ENCODE peak calls at places on chromosome 4, in six cellular contexts. T is tibial artery, Q is Calu3, Z is progenitor cell of endocrine pancreas, A is bronchial epithelial cell, I is choroid plexus epithelial cell. L is an unnamed sample.

GRCh38 chr4:107018336-107018735 is 17.8 kb downstream of the DKK2 start:
- DNase-seq in Q (no peak), Z (no peak), T (no peak), A (no peak), I (no peak), L (no peak)

GRCh38 chr4:174948826-174949225 is 30.7 kb downstream of the ADAM29 start:
- DNase-seq in A (no peak), Q (no peak), Z (no peak), I (no peak), T (no peak), L (no peak)

GRCh38 chr4:163505374-163505773 is 10.9 kb downstream of the TMA16 start:
- DNase-seq in A (no peak), Z (no peak), T (no peak), Q (no peak), I (peak), L (no peak)

GRCh38 chr4:119172223-119172622 is 36.6 kb downstream of the MYOZ2 start:
- DNase-seq in Z (no peak), I (no peak), A (peak), Q (no peak), T (no peak), L (no peak)

GRCh38 chr4:16897991-16898827 is at the start of gene LDB2:
- DNase-seq in A (no peak), Q (no peak), T (peak), Z (no peak), I (peak), L (peak)

GRCh38 chr4:963276-964225 is 9.8 kb downstream of the DGKQ start:
- DNase-seq in T (no peak), A (no peak), Q (no peak), Z (no peak), I (no peak), L (no peak)

GRCh38 chr4:179624768-179625181 is 2182.5 kb upstream of the AGA start:
- DNase-seq in I (peak), A (peak), Z (no peak), Q (peak), T (no peak), L (no peak)

GRCh38 chr4:160537681-160538080 is 1434.8 kb downstream of the RAPGEF2 start:
- DNase-seq in T (no peak), I (no peak), Q (no peak), A (peak), Z (no peak), L (no peak)

GRCh38 chr4:95510145-95510544 is 38.6 kb downstream of the UNC5C start:
- DNase-seq in Z (no peak), I (peak), Q (no peak), A (peak), T (no peak), L (no peak)

GRCh38 chr4:163587867-163588266 is 93.4 kb downstream of the TMA16 start:
- DNase-seq in Q (no peak), I (peak), T (no peak), Z (no peak), A (no peak), L (no peak)

GRCh38 chr4:77126844-77127614 is 30.0 kb upstream of the CCNG2 start:
- DNase-seq in A (no peak), I (no peak), Z (no peak), T (no peak), Q (no peak), L (no peak)

GRCh38 chr4:108314900-108315589 is 146.3 kb upstream of the LEF1 start:
- DNase-seq in Q (no peak), T (no peak), A (no peak), Z (no peak), I (no peak), L (no peak)

GRCh38 chr4:7811536-7812190 is 128.0 kb downstream of the AFAP1 start:
- DNase-seq in Z (no peak), A (peak), I (no peak), Q (no peak), T (peak), L (no peak)

GRCh38 chr4:60313616-60314015 is 886.5 kb upstream of the ADGRL3 start:
- DNase-seq in Z (no peak), T (no peak), I (peak), A (no peak), Q (no peak), L (no peak)

GRCh38 chr4:151955721-151956340 is 195.0 kb upstream of the GATB start:
- DNase-seq in Q (no peak), T (no peak), I (peak), A (no peak), Z (no peak), L (no peak)

GRCh38 chr4:122898370-122899150 is 23.8 kb downstream of the NUDT6 start:
- DNase-seq in T (peak), Z (no peak), Q (peak), I (peak), A (peak), L (no peak)

GRCh38 chr4:56468097-56468422 is 643 bp downstream of the SRP72 start:
- DNase-seq in Q (no peak), Z (no peak), A (peak), I (peak), T (no peak), L (no peak)

GRCh38 chr4:46993075-46994006 is at the start of gene GABRA4:
- DNase-seq in T (no peak), Q (no peak), Z (peak), I (peak), A (no peak), L (no peak)

GRCh38 chr4:107258359-107258758 is 222.2 kb upstream of the DKK2 start:
- DNase-seq in T (no peak), A (peak), Z (no peak), Q (no peak), I (peak), L (no peak)

GRCh38 chr4:54961357-54961975 is 163.9 kb downstream of the KDR start:
- DNase-seq in A (peak), Q (peak), I (peak), Z (no peak), T (no peak), L (no peak)

GRCh38 chr4:81786063-81786763 is 314.5 kb upstream of the RASGEF1B start:
- DNase-seq in Q (no peak), A (no peak), I (peak), T (no peak), Z (no peak), L (no peak)

GRCh38 chr4:158948071-158948470 is 154.8 kb upstream of the RAPGEF2 start:
- DNase-seq in Z (no peak), A (no peak), T (no peak), Q (no peak), I (no peak), L (no peak)

GRCh38 chr4:125847518-125847917 is 532.8 kb downstream of the FAT4 start:
- DNase-seq in I (no peak), Z (no peak), Q (no peak), A (no peak), T (no peak), L (no peak)

GRCh38 chr4:1470816-1471442 is 64.7 kb upstream of the NKX1-1 start:
- DNase-seq in I (no peak), T (no peak), A (no peak), Z (no peak), Q (no peak), L (no peak)

GRCh38 chr4:913280-913618 is 18.9 kb downstream of the GAK start:
- DNase-seq in Z (no peak), Q (no peak), T (no peak), A (no peak), I (no peak), L (no peak)

GRCh38 chr4:1500231-1500965 is 94.2 kb upstream of the NKX1-1 start:
- DNase-seq in A (no peak), I (no peak), Q (no peak), T (no peak), Z (no peak), L (no peak)

GRCh38 chr4:11765849-11766453 is 337.3 kb upstream of the HS3ST1 start:
- DNase-seq in Z (no peak), Q (peak), A (peak), T (no peak), I (peak), L (no peak)

GRCh38 chr4:123418486-123418931 is 21.9 kb downstream of the SPRY1 start:
- DNase-seq in Z (no peak), Q (peak), I (peak), T (no peak), A (peak), L (no peak)

GRCh38 chr4:14532436-14532835 is 469.8 kb upstream of the CPEB2 start:
- DNase-seq in T (no peak), Q (no peak), A (no peak), I (no peak), Z (no peak), L (no peak)

GRCh38 chr4:10240691-10241090 is 124.1 kb upstream of the WDR1 start:
- DNase-seq in A (no peak), T (no peak), I (no peak), Z (no peak), Q (no peak), L (no peak)

GRCh38 chr4:6416518-6417286 is 55.7 kb downstream of the PPP2R2C start:
- DNase-seq in Z (no peak), Q (no peak), T (no peak), I (no peak), A (no peak), L (no peak)

GRCh38 chr4:138439143-138439581 is 197.0 kb upstream of the SLC7A11 start:
- DNase-seq in T (no peak), I (no peak), Q (no peak), Z (no peak), A (no peak), L (no peak)

GRCh38 chr4:149531861-149532260 is 283.8 kb downstream of the IQCM start:
- DNase-seq in Q (peak), I (peak), A (peak), T (no peak), Z (no peak), L (no peak)

GRCh38 chr4:150694438-150694837 is 112.5 kb downstream of the MAB21L2 start:
- DNase-seq in I (no peak), A (no peak), Q (no peak), T (no peak), Z (no peak), L (no peak)

GRCh38 chr4:186169942-186170802 is 21.2 kb upstream of the CYP4V2 start:
- DNase-seq in Q (no peak), T (no peak), I (no peak), A (no peak), Z (no peak), L (no peak)
- TF ChIP-seq CTCF in Q (no peak), T (no peak), I (peak), A (no peak), Z (no peak), L (no peak)

DNA sequence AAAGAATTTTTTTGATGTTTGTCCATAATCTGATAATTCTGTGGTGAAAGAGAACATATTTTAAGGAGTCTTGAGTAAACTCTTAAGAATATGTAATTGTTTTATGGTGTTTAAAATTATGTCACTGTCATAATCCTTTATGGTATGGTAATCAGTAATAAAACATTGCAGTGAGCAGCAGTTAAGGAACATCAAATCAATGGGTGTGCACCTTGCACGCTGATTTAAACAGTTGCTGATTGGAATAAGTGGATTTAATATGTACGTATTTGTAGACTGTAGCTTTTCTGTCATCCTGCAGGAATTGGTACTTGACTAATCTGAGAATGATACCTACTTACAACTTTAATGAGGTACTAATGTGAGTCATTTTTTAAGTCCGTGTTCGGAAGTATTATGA is 212.3 kb downstream of the DCTD start:
- DNase-seq in T (no peak), A (no peak), Q (no peak), Z (no peak), I (no peak), L (no peak)
- TF ChIP-seq CTCF in T (no peak), A (no peak), Q (no peak), Z (no peak), I (no peak), L (no peak)

GRCh38 chr4:80215449-80216052 is 18.2 kb downstream of the PRDM8 start:
- DNase-seq in I (peak), T (no peak), Q (no peak), Z (no peak), A (peak), L (no peak)
- TF ChIP-seq CTCF in I (peak), T (peak), Q (peak), Z (peak), A (peak), L (peak)

GRCh38 chr4:26233350-26233749 is 87.5 kb upstream of the RBPJ start:
- DNase-seq in Q (no peak), Z (no peak), T (no peak), A (no peak), I (no peak), L (no peak)

GRCh38 chr4:26238782-26239647 is 81.8 kb upstream of the RBPJ start:
- DNase-seq in A (no peak), I (peak), Z (no peak), T (no peak), Q (no peak), L (no peak)

GRCh38 chr4:26237916-26238315 is 82.9 kb upstream of the RBPJ start:
- DNase-seq in A (no peak), Z (no peak), I (no peak), Q (no peak), T (no peak), L (no peak)

GRCh38 chr4:26238426-26238781 is 82.4 kb upstream of the RBPJ start:
- DNase-seq in T (no peak), Q (no peak), A (no peak), I (no peak), Z (no peak), L (no peak)

DNA sequence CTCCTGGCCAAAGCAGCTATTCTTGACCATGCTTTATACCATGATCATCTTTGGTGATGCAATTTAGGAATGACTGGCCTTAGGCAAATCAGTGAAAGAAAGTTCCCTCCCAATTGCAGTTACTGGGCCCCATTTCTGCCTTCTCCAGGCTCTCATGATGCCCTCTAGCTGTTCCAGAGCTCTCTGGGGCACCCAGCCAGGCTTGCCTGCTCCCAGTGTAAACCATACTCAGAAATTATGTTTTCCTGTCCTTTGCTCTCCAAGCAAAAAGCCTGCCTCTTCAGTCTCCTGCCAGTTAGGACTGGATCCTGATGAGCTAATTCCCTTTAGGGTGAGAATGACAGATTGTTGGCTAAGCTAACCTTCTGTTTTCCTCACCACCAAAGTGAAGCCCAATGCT is 85.3 kb upstream of the RBPJ start:
- DNase-seq in T (peak), I (peak), A (peak), Q (no peak), Z (no peak), L (peak)
- TF ChIP-seq CTCF in T (no peak), I (peak), A (peak), Q (no peak), Z (no peak), L (peak)

DNA sequence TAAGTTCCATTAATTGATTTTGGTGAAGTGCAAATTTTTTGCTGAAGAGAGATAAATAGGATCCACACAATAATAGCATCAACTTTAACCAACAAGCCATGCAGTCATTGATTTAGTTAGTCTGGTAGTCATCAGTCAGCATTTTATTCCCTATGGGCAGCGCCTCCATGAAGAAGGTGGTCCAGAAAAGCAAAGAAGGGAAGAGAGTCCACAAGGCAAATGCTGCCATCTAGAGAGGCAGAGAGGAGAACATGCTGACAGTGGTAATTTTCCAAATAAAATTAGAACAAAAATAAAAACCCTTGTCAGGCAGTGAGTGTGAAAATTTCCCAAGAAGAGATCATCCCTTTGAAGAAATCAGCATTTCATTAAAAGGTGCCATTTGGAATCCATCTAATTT is 366.7 kb upstream of the FAM241A start:
- DNase-seq in Z (no peak), A (no peak), Q (no peak), I (peak), T (no peak), L (no peak)
- TF ChIP-seq CTCF in Z (peak), A (peak), Q (no peak), I (peak), T (no peak), L (no peak)

GRCh38 chr4:145888393-145888792 is 50.2 kb downstream of the ZNF827 start:
- DNase-seq in Z (no peak), Q (no peak), A (no peak), T (no peak), I (no peak), L (no peak)
- TF ChIP-seq CTCF in Z (peak), Q (no peak), A (no peak), T (no peak), I (peak), L (peak)

DNA sequence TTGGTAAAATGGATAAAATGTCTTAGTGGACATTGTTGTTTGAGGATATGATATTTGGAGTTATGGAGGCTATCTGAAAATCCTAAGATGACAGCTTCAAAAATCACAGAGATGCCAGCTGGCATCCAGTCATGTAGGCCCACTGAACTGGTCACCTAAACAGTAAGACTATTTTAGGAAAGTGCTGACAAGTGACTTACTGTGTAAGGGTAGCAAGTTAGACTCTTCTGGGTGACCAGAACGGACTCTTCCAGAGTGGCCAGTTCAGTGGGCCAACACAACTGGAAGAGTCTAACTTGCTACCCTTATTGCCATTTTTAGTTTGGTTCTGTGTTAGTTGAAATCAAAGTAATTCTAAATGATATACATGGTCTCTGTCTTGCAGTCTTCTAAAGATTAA is 61.4 kb upstream of the ATP8A1 start:
- DNase-seq in T (no peak), Z (no peak), I (no peak), A (no peak), Q (no peak), L (no peak)
- TF ChIP-seq CTCF in T (no peak), Z (no peak), I (no peak), A (no peak), Q (no peak), L (no peak)

GRCh38 chr4:135204311-135204710 is 1002.7 kb upstream of the PABPC4L start:
- DNase-seq in Q (no peak), A (no peak), I (no peak), T (no peak), Z (no peak), L (no peak)
- TF ChIP-seq CTCF in Q (no peak), A (no peak), I (no peak), T (no peak), Z (no peak), L (no peak)